ENCODE peak calls at places on chromosomes 7 and 10, in eight cellular contexts. V is uterus; Q is colonic mucosa; C is fibroblast of the aortic adventitia; N is CD8-positive, alpha-beta T cell; U is Peyer's patch; P is AG10803; Z is ovary. J is an unnamed sample.

GRCh38 chr7:2645274-2645868 is 13.6 kb downstream of the TTYH3 start:
- DNase-seq in V (no peak), Q (no peak), C (no peak), N (peak), U (no peak), P (peak), Z (no peak), J (peak)

GRCh38 chr7:133477786-133478185 is 224.9 kb downstream of the EXOC4 start:
- DNase-seq in V (no peak), Q (no peak), C (no peak), N (no peak), U (no peak), P (no peak), Z (no peak), J (no peak)

GRCh38 chr10:95841711-95842498 is 65.9 kb upstream of the CC2D2B start:
- DNase-seq in V (no peak), Q (peak), C (peak), N (no peak), U (no peak), P (peak), Z (no peak), J (peak)

GRCh38 chr10:15237351-15237750 is 68.9 kb upstream of the NMT2 start:
- DNase-seq in V (no peak), Q (no peak), C (peak), N (no peak), U (no peak), P (peak), Z (no peak), J (peak)

GRCh38 chr10:61486738-61487396 is 33.7 kb upstream of the TMEM26 start:
- DNase-seq in V (no peak), Q (no peak), C (peak), N (no peak), U (no peak), P (peak), Z (no peak), J (peak)

GRCh38 chr7:155746188-155746587 is 66.1 kb downstream of the SHH start:
- DNase-seq in V (no peak), Q (no peak), C (no peak), N (no peak), U (no peak), P (no peak), Z (no peak), J (no peak)

GRCh38 chr10:62037890-62038608 is 136.6 kb downstream of the ARID5B start:
- DNase-seq in V (no peak), Q (no peak), C (no peak), N (no peak), U (no peak), P (no peak), Z (no peak), J (peak)

GRCh38 chr7:95509199-95509598 is 23.5 kb downstream of the ASB4 start:
- DNase-seq in V (no peak), Q (no peak), C (no peak), N (no peak), U (no peak), P (peak), Z (no peak), J (no peak)

GRCh38 chr7:149669121-149669818 is 104.1 kb downstream of the ZNF467 start:
- DNase-seq in V (no peak), Q (no peak), C (peak), N (no peak), U (no peak), P (peak), Z (no peak), J (no peak)

GRCh38 chr7:44796034-44796503 is 412 bp upstream of the PPIA start:
- DNase-seq in V (no peak), Q (no peak), C (peak), N (no peak), U (no peak), P (peak), Z (no peak), J (peak)

GRCh38 chr10:18216482-18216881 is 76.3 kb downstream of the CACNB2 start:
- DNase-seq in V (no peak), Q (no peak), C (peak), N (no peak), U (no peak), P (peak), Z (peak), J (no peak)

GRCh38 chr7:151705744-151706567 is 171.0 kb downstream of the PRKAG2 start:
- DNase-seq in V (no peak), Q (peak), C (peak), N (no peak), U (no peak), P (peak), Z (no peak), J (peak)

GRCh38 chr7:100696123-100696521 is 2.1 kb upstream of the GIGYF1 start:
- DNase-seq in V (no peak), Q (no peak), C (no peak), N (no peak), U (no peak), P (no peak), Z (no peak), J (no peak)

GRCh38 chr10:15868006-15868405 is 7.7 kb upstream of the MINDY3 start:
- DNase-seq in V (no peak), Q (no peak), C (no peak), N (no peak), U (no peak), P (peak), Z (no peak), J (no peak)

GRCh38 chr7:36312064-36312914 is 77.4 kb upstream of the ANLN start:
- DNase-seq in V (no peak), Q (peak), C (no peak), N (peak), U (peak), P (no peak), Z (no peak), J (peak)

GRCh38 chr7:2471022-2471329 is 5.2 kb downstream of the GRIFIN start:
- DNase-seq in V (no peak), Q (no peak), C (peak), N (no peak), U (peak), P (no peak), Z (no peak), J (no peak)

GRCh38 chr7:16801111-16801542 is 3.7 kb downstream of the AGR2 start:
- DNase-seq in V (no peak), Q (no peak), C (peak), N (no peak), U (no peak), P (peak), Z (no peak), J (peak)

GRCh38 chr7:4361774-4362173 is 320.3 kb upstream of the FOXK1 start:
- DNase-seq in V (no peak), Q (no peak), C (no peak), N (no peak), U (no peak), P (no peak), Z (no peak), J (no peak)

GRCh38 chr7:79272938-79273337 is 180.5 kb downstream of the MAGI2 start:
- DNase-seq in V (no peak), Q (no peak), C (peak), N (no peak), U (no peak), P (no peak), Z (no peak), J (no peak)

GRCh38 chr10:123147635-123148413 is at the start of gene HMX2:
- DNase-seq in V (no peak), Q (no peak), C (no peak), N (no peak), U (no peak), P (no peak), Z (no peak), J (no peak)

GRCh38 chr7:134021861-134022260 is 105.3 kb upstream of the LRGUK start:
- DNase-seq in V (no peak), Q (no peak), C (no peak), N (no peak), U (no peak), P (no peak), Z (no peak), J (no peak)

GRCh38 chr7:87877641-87878040 is 1.3 kb downstream of the DBF4 start:
- DNase-seq in V (no peak), Q (no peak), C (peak), N (no peak), U (no peak), P (no peak), Z (no peak), J (peak)

GRCh38 chr7:87876759-87877234 is 504 bp downstream of the DBF4 start:
- DNase-seq in V (peak), Q (peak), C (peak), N (peak), U (peak), P (peak), Z (peak), J (peak)

GRCh38 chr7:87875151-87876039 is 765 bp downstream of the SLC25A40 start:
- DNase-seq in V (no peak), Q (peak), C (no peak), N (peak), U (no peak), P (no peak), Z (no peak), J (peak)

GRCh38 chr7:87876040-87876758 is at the start of the genes DBF4 and SLC25A40:
- DNase-seq in V (peak), Q (peak), C (peak), N (peak), U (peak), P (peak), Z (peak), J (peak)

DNA sequence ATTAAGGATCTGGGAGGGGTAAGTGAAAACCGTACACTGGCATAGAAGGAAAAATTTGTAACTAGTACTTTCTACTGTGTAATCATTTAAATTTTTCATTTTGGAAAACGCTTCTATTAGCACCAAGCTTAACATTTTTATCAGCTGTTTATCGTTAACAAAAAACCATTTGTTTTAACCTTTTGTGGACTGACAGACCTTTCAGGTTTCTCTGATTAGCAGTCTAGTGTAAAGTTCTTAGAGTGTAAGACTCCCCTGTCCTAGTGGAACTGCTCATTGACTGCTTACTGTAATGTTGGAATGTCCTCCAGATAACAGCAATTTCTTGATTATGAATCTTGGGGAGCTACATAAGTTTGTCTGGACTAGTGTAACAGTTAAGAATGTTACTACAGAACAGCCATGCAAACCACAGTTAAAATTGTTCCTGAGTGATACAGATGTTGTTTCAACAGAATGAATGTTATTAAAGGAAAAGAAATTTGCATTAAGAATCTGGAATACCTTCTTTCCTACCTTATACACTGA is 2.0 kb downstream of the DBF4 start:
- DNase-seq in V (no peak), Q (no peak), C (peak), N (no peak), U (no peak), P (peak), Z (no peak), J (peak)
- H3K4me3 ChIP-seq in V (no peak), Q (no peak), C (peak), N (no peak), U (no peak), P (no peak), Z (no peak), J (no peak)

GRCh38 chr7:99109108-99110051 is 34.5 kb downstream of the SMURF1 start:
- DNase-seq in V (no peak), Q (no peak), C (peak), N (peak), U (no peak), P (peak), Z (no peak), J (no peak)
- H3K4me3 ChIP-seq in V (no peak), Q (no peak), C (peak), N (no peak), U (no peak), P (no peak), Z (no peak), J (no peak)

DNA sequence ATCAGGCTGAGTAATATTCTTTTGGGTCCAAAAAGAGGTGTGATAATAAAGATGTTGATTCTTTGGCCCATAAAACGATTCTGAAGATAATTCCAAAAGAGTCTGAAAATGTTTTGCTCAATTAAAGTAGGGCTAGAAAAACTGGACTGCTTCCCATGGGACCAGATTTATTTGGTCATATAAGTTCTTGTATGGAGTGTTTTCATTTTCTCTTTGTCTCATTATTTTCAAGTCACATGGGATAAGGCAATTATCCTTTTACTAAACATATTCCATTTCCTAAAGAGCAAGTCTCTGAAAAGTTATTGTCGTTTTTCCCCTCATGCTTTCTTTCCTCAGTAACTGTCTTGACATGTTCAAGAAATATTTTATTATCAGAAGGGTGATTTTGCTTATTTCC is 41.5 kb downstream of the CDK6 start:
- DNase-seq in V (no peak), Q (no peak), C (no peak), N (no peak), U (no peak), P (peak), Z (no peak), J (no peak)
- H3K4me3 ChIP-seq in V (no peak), Q (no peak), C (no peak), N (no peak), U (no peak), P (no peak), Z (no peak), J (no peak)

GRCh38 chr10:70738425-70739121 is 46.6 kb downstream of the TBATA start:
- DNase-seq in V (no peak), Q (no peak), C (no peak), N (no peak), U (no peak), P (no peak), Z (no peak), J (peak)

GRCh38 chr10:70737977-70738376 is 47.2 kb downstream of the TBATA start:
- DNase-seq in V (no peak), Q (no peak), C (no peak), N (no peak), U (no peak), P (no peak), Z (no peak), J (peak)

GRCh38 chr10:70742537-70743429 is 42.4 kb downstream of the TBATA start:
- DNase-seq in V (no peak), Q (peak), C (peak), N (no peak), U (peak), P (peak), Z (peak), J (peak)

GRCh38 chr10:70743430-70743788 is 41.8 kb downstream of the TBATA start:
- DNase-seq in V (no peak), Q (no peak), C (no peak), N (no peak), U (no peak), P (no peak), Z (no peak), J (no peak)

DNA sequence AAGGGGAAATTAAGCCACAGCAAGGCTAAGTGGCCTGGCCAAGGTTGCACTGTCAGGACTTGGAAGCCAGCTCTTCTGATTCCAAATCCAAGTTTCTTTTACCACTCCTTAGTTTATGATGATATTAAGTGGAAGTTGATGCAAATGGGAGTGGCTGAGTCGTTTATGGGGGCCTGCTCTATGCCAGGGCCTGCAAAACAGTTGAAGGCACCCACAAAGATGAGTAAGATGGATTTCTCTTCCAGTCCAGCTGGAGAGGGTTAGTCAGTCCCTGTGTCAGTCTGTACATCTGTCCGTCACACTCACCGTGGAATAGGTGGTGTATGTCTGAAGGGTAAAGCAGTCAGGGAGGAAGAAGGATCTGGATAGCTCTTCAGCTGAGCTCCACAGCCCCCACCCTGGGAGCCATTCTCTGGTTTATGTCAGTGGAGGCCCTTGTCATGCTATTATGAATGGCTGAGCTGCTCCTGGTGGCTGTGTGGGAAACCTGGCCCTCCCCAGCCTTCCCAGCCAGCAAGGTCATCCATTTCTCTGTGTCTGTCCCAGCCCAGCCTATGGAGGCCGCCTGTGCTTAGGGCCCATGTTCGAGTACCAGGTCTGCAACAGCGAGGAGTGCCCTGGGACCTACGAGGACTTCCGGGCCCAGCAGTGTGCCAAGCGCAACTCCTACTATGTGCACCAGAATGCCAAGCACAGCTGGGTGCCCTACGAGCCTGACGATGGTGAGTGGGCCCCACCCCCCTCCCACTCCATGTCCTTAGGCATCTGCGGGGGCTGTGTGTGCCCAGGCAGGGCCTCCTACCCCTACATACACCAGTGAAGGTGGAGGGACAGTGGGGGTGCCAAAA is 44.5 kb downstream of the TBATA start:
- DNase-seq in V (no peak), Q (no peak), C (no peak), N (no peak), U (no peak), P (no peak), Z (no peak), J (no peak)
- H3K4me3 ChIP-seq in V (no peak), Q (no peak), C (no peak), N (no peak), U (no peak), P (no peak), Z (no peak), J (no peak)

DNA sequence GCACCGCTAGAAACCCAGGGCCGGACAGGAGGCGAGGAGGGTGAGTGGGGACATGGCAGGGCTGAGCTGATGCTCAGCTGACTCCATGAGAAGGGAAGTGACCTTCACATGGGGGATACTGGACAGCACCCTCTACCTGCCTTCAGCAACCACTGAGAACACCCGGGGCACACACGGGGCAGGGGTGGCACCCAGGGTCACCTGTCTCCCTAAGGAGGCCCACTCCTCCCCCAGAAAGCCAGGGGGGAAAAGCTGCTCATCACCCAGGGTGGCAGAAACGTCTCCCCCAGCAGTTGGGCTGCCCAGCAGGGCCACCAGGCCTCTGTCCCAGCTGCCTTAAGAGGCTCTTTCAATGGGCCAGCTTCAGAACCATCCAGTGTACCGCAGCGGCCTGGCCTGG is 159.7 kb downstream of the RNF216 start:
- DNase-seq in V (no peak), Q (no peak), C (no peak), N (no peak), U (no peak), P (no peak), Z (no peak), J (no peak)
- H3K4me3 ChIP-seq in V (no peak), Q (no peak), C (no peak), N (no peak), U (no peak), P (no peak), Z (no peak), J (no peak)

GRCh38 chr7:73669316-73669715 is 1.7 kb downstream of the VPS37D start:
- DNase-seq in V (no peak), Q (no peak), C (no peak), N (no peak), U (no peak), P (no peak), Z (no peak), J (no peak)
- H3K4me3 ChIP-seq in V (no peak), Q (no peak), C (peak), N (no peak), U (no peak), P (no peak), Z (no peak), J (no peak)

GRCh38 chr7:48384180-48384752 is 213.0 kb downstream of the ABCA13 start:
- DNase-seq in V (no peak), Q (no peak), C (no peak), N (no peak), U (no peak), P (no peak), Z (no peak), J (no peak)

GRCh38 chr7:48387916-48388315 is 216.7 kb downstream of the ABCA13 start:
- DNase-seq in V (no peak), Q (no peak), C (no peak), N (no peak), U (no peak), P (no peak), Z (no peak), J (no peak)

GRCh38 chr7:48388922-48389321 is 217.7 kb downstream of the ABCA13 start:
- DNase-seq in V (no peak), Q (no peak), C (no peak), N (no peak), U (no peak), P (no peak), Z (no peak), J (no peak)

GRCh38 chr7:48390381-48391327 is 219.4 kb downstream of the ABCA13 start:
- DNase-seq in V (no peak), Q (no peak), C (no peak), N (no peak), U (no peak), P (no peak), Z (no peak), J (no peak)

GRCh38 chr7:48389977-48390376 is 218.7 kb downstream of the ABCA13 start:
- DNase-seq in V (no peak), Q (no peak), C (peak), N (no peak), U (no peak), P (peak), Z (no peak), J (no peak)
- H3K4me3 ChIP-seq in V (no peak), Q (no peak), C (no peak), N (no peak), U (no peak), P (no peak), Z (no peak), J (no peak)